ENCODE peak calls at places on chromosomes 3 and 15, in five cellular contexts. O, G, W, K and V are unnamed samples.

GRCh38 chr3:58462829-58463180 is 29.1 kb upstream of the KCTD6 start:
- DNase-seq in W (no peak), G (no peak), O (no peak), K (no peak), V (no peak)

GRCh38 chr3:38361496-38361895 is 14.9 kb downstream of the XYLB start:
- DNase-seq in G (no peak), W (no peak), O (no peak), K (no peak), V (no peak)

GRCh38 chr3:120678331-120678845 is 3.7 kb downstream of the HGD start:
- DNase-seq in O (no peak), W (peak), G (no peak), K (no peak), V (no peak)

GRCh38 chr15:35080226-35080625 is 4.9 kb downstream of the NANOGP8 start:
- DNase-seq in G (no peak), O (no peak), K (no peak), W (no peak), V (no peak)

GRCh38 chr3:108218811-108219210 is 3.4 kb downstream of the IFT57 start:
- DNase-seq in G (no peak), W (no peak), O (no peak), K (no peak), V (no peak)

GRCh38 chr3:36698314-36698713 is 66.0 kb downstream of the DCLK3 start:
- DNase-seq in K (no peak), G (no peak), O (peak), W (peak), V (no peak)

GRCh38 chr3:38136272-38136806 is 588 bp downstream of the ACAA1 start:
- DNase-seq in O (no peak), W (no peak), K (no peak), G (no peak), V (no peak)

GRCh38 chr15:99485992-99486370 is 79.8 kb upstream of the MEF2A start:
- DNase-seq in W (no peak), O (no peak), K (no peak), G (no peak), V (no peak)

GRCh38 chr3:105327662-105328337 is 38.9 kb upstream of the ALCAM start:
- DNase-seq in O (no peak), W (peak), K (no peak), G (no peak), V (no peak)

GRCh38 chr15:60004846-60005351 is 788 bp downstream of the FOXB1 start:
- DNase-seq in K (no peak), O (no peak), G (peak), W (peak), V (no peak)